ENCODE peak calls at places on chromosomes 11 and 22, in seven cellular contexts. A, X, J, S, N, D and Y are unnamed samples.

GRCh38 chr11:79439893-79440450 is 858 bp downstream of the TENM4 start:
- DNase-seq in X (no peak), D (no peak), N (no peak), A (peak; percentile 76), J (no peak), S (no peak), Y (no peak)

GRCh38 chr11:35237860-35238715 is 99.1 kb downstream of the CD44 start:
- DNase-seq in X (peak; percentile 80), S (peak; percentile 23), J (peak; percentile 56), N (no peak), D (peak; percentile 35), A (peak; percentile 15), Y (peak; percentile 47)

GRCh38 chr22:27278986-27279385 is 522.6 kb downstream of the MN1 start:
- DNase-seq in J (no peak), N (no peak), X (no peak), S (no peak), A (no peak), D (no peak), Y (no peak)

GRCh38 chr22:50573491-50574382 is 4.5 kb downstream of the CPT1B start:
- DNase-seq in D (no peak), N (no peak), X (no peak), A (no peak), J (no peak), S (no peak), Y (no peak)

GRCh38 chr22:20131593-20131855 is at the start of gene ZDHHC8:
- DNase-seq in J (peak; percentile 96), S (no peak), D (no peak), N (no peak), A (no peak), X (no peak), Y (no peak)

GRCh38 chr11:64078294-64078693 is 42.6 kb downstream of the FLRT1 start:
- DNase-seq in N (no peak), S (no peak), A (peak; percentile 95), J (no peak), D (no peak), X (no peak), Y (no peak)

GRCh38 chr11:96314326-96315050 is 28.5 kb downstream of the MAML2 start:
- DNase-seq in X (peak; percentile 48), D (no peak), A (no peak), N (no peak), J (no peak), S (no peak), Y (no peak)

GRCh38 chr11:368414-369335 is 624 bp upstream of the B4GALNT4 start:
- DNase-seq in N (no peak), A (peak; percentile 67), D (no peak), X (no peak), S (no peak), J (peak; percentile 83), Y (peak; percentile 27)

GRCh38 chr11:133243832-133244231 is 288.5 kb downstream of the OPCML start:
- DNase-seq in N (no peak), A (no peak), J (no peak), S (no peak), X (no peak), D (no peak), Y (no peak)

GRCh38 chr22:18070556-18071306 is 7.1 kb upstream of the PEX26 start:
- DNase-seq in X (no peak), D (no peak), N (no peak), J (no peak), A (no peak), S (no peak), Y (peak; percentile 25)

DNA sequence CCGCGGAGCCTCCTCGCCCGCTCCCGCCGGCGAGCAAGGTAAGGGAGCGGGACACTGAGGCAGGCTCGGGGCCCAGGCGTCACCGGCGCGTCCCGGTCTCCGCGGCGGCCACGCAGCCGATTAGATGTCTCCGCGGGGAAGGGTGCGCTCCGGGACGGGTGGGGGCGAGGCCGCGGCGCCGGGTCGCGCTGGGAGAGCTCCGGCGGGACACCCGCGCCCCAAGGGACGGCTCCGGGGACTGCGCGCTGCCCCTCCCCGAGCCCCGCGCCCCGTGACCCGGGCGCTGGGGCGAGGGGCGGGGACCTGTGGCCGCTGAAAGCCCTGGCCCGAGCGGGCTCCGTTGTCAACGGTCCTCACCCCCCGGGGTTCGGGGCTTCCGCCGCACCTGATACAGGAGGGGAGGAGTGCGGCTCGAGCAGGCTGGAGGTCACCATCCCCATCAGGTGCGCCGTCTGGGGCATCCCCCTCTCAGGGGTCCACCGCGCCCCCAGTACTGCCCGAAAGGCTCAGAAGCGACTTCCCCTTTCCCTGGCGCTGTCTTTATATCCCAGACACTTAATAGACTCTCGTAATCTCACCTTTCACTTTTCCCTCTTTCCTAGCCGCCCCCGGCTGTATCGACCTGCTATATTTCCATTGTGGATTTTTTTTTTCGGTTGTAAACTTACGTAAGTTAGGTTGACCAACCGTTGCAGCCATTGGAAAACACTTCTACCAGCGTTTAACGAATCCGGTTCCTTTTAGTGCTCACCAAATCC is 566 bp downstream of the PPFIA1 start:
- DNase-seq in S (no peak), X (no peak), J (peak; percentile 75), N (no peak), D (no peak), A (peak; percentile 85), Y (peak; percentile 37)
- TF ChIP-seq SIN3A in S (peak; percentile 60), X (no peak), J (peak; percentile 24), N (no peak), D (no peak), A (no peak), Y (no peak)

GRCh38 chr11:66848671-66849500 is 5.6 kb downstream of the RCE1 start:
- DNase-seq in A (peak; percentile 16), D (no peak), S (no peak), X (no peak), J (no peak), N (no peak), Y (no peak)
- TF ChIP-seq SIN3A in A (no peak), D (no peak), S (no peak), X (no peak), J (no peak), N (no peak), Y (no peak)

GRCh38 chr22:46843691-46844297 is 81.3 kb downstream of the TBC1D22A start:
- DNase-seq in A (no peak), S (no peak), X (no peak), N (no peak), J (no peak), D (no peak), Y (no peak)
- TF ChIP-seq SIN3A in A (no peak), S (no peak), X (no peak), N (no peak), J (no peak), D (no peak), Y (no peak)

GRCh38 chr11:87290304-87290922 is 252.7 kb downstream of the TMEM135 start:
- DNase-seq in X (peak; percentile 38), S (no peak), N (peak; percentile 33), A (peak; percentile 50), D (no peak), J (peak; percentile 25), Y (peak; percentile 59)
- TF ChIP-seq SIN3A in X (no peak), S (no peak), N (no peak), A (no peak), D (no peak), J (no peak), Y (no peak)

DNA sequence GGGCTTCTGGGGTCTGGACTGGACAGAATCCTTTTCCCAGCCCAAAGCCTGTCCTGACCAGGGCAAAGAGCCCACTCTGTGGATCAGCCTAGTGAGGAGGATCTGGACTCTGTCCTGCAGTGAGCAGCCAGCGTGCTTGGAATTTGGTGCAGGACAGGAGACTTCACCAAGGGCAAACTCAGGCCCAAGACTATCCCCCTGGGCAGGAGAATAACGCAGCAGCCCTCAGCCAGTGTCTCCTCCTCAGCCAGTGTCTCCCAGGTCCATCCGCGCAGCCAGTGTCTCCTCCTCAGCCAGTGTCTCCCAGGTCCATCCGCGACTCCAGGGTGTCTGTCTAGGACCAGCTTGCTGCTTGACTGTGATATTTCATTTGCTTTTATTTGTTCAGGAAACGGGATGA is 1334.0 kb downstream of the TBC1D22A start:
- DNase-seq in X (no peak), D (no peak), A (no peak), N (no peak), J (no peak), S (no peak), Y (no peak)
- TF ChIP-seq SIN3A in X (no peak), D (no peak), A (no peak), N (no peak), J (no peak), S (no peak), Y (no peak)

GRCh38 chr11:44315947-44316387 is 6.0 kb upstream of the ALX4 start:
- DNase-seq in J (no peak), X (no peak), A (peak; percentile 82), S (no peak), N (no peak), D (no peak), Y (no peak)

GRCh38 chr11:44319170-44319551 is 9.2 kb upstream of the ALX4 start:
- DNase-seq in X (no peak), A (no peak), D (no peak), N (no peak), S (no peak), J (no peak), Y (no peak)

GRCh38 chr11:44318369-44318768 is 8.4 kb upstream of the ALX4 start:
- DNase-seq in A (no peak), D (no peak), S (no peak), N (no peak), J (no peak), X (no peak), Y (no peak)

GRCh38 chr11:44314733-44315132 is 4.8 kb upstream of the ALX4 start:
- DNase-seq in S (no peak), X (no peak), N (no peak), A (no peak), D (no peak), J (no peak), Y (no peak)

DNA sequence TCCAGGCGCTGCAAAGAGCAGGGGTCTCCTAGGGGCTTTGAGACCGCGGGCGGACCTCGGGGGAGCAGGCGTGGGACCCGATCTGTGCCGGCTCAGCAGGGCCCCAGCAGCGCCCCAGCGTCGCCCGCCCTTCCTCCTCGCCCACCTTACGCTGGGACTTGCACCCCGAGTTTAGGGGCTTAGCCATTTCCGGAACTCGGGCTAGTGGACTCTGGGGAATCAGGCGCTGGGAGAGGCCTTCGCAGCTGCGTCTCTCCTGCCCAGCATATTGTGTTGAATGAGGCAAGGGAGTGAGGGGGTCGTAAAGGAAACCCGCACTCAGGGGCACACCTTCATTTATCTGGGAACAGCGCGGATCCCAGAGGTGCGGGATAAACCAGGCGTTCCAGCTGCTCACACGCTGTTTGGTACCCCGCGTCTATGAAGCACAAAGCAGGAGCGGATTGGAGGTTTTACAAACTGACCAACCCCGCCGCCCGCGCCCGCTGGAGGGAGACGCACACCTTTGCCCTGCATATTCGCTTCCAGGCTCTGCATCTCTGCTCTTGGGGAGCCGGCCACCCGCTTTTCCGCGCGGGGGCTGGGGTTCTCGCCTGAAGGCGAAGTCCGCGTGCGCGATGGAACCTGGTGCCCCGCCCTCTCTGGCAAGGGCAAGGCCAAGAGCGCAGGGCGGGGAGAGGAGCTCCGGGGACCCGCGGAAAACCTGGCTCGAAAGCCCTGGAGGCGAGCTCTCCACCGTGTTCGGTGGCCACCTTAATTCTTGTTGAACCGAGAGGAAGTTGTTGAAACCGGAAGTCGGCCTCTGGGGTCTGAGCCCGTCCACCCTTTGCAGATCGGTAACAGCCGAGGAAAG is 6.7 kb upstream of the ALX4 start:
- DNase-seq in J (no peak), N (no peak), X (no peak), S (no peak), A (peak; percentile 67), D (no peak), Y (no peak)
- TF ChIP-seq SIN3A in J (no peak), N (no peak), X (no peak), S (no peak), A (no peak), D (no peak), Y (no peak)